ENCODE peak calls at places on chromosomes 1 and 21, in eight cellular contexts. One of them, this sample, is unnamed.

GRCh38 chr21:36211660-36212512 is 55.3 kb downstream of the DOP1B start:
- DNase-seq in WTC11: no peak
- DNase-seq in hypothalamus: no peak
- DNase-seq in stimulated activated CD4-positive, alpha-beta T cell treated with anti-CD3 and anti-CD28 coated beads, Interleukin-1b, Interleukin-23, amount 100 ng/mL, for 1 hour: no peak
- DNase-seq in amygdala: no peak
- DNase-seq in ureter: no peak
- DNase-seq in left lung: no peak
- DNase-seq in Caco-2: no peak
- DNase-seq in this sample: no peak

GRCh38 chr1:2982615-2983318 is 38.5 kb upstream of the ACTRT2 start:
- DNase-seq in WTC11: no peak
- DNase-seq in hypothalamus: no peak
- DNase-seq in stimulated activated CD4-positive, alpha-beta T cell treated with anti-CD3 and anti-CD28 coated beads, Interleukin-1b, Interleukin-23, amount 100 ng/mL, for 1 hour: no peak
- DNase-seq in amygdala: peak
- DNase-seq in ureter: no peak
- DNase-seq in left lung: peak
- DNase-seq in Caco-2: no peak
- DNase-seq in this sample: no peak

GRCh38 chr1:32500387-32501209 is 35.7 kb downstream of the ZBTB8B start:
- DNase-seq in WTC11: peak
- DNase-seq in hypothalamus: peak
- DNase-seq in stimulated activated CD4-positive, alpha-beta T cell treated with anti-CD3 and anti-CD28 coated beads, Interleukin-1b, Interleukin-23, amount 100 ng/mL, for 1 hour: no peak
- DNase-seq in amygdala: peak
- DNase-seq in ureter: peak
- DNase-seq in left lung: peak
- DNase-seq in Caco-2: peak
- DNase-seq in this sample: no peak

GRCh38 chr21:22438428-22439086 is 1440.3 kb downstream of the NCAM2 start:
- DNase-seq in WTC11: no peak
- DNase-seq in hypothalamus: no peak
- DNase-seq in stimulated activated CD4-positive, alpha-beta T cell treated with anti-CD3 and anti-CD28 coated beads, Interleukin-1b, Interleukin-23, amount 100 ng/mL, for 1 hour: no peak
- DNase-seq in amygdala: no peak
- DNase-seq in ureter: no peak
- DNase-seq in left lung: peak
- DNase-seq in Caco-2: no peak
- DNase-seq in this sample: no peak

GRCh38 chr1:27760411-27760810 is 12.6 kb upstream of the STX12 start:
- DNase-seq in WTC11: no peak
- DNase-seq in hypothalamus: no peak
- DNase-seq in stimulated activated CD4-positive, alpha-beta T cell treated with anti-CD3 and anti-CD28 coated beads, Interleukin-1b, Interleukin-23, amount 100 ng/mL, for 1 hour: no peak
- DNase-seq in amygdala: no peak
- DNase-seq in ureter: no peak
- DNase-seq in left lung: no peak
- DNase-seq in Caco-2: peak
- DNase-seq in this sample: no peak

GRCh38 chr1:228370941-228371740 is 35.5 kb downstream of the TRIM11 start:
- DNase-seq in WTC11: peak
- DNase-seq in hypothalamus: no peak
- DNase-seq in stimulated activated CD4-positive, alpha-beta T cell treated with anti-CD3 and anti-CD28 coated beads, Interleukin-1b, Interleukin-23, amount 100 ng/mL, for 1 hour: no peak
- DNase-seq in amygdala: no peak
- DNase-seq in ureter: no peak
- DNase-seq in left lung: peak
- DNase-seq in Caco-2: no peak
- DNase-seq in this sample: no peak

GRCh38 chr1:110035236-110035752 is 870 bp downstream of the STRIP1 start:
- DNase-seq in WTC11: no peak
- DNase-seq in hypothalamus: no peak
- DNase-seq in stimulated activated CD4-positive, alpha-beta T cell treated with anti-CD3 and anti-CD28 coated beads, Interleukin-1b, Interleukin-23, amount 100 ng/mL, for 1 hour: no peak
- DNase-seq in amygdala: no peak
- DNase-seq in ureter: no peak
- DNase-seq in left lung: no peak
- DNase-seq in Caco-2: no peak
- DNase-seq in this sample: no peak

GRCh38 chr1:32816676-32817158 is 441 bp downstream of the YARS1 start:
- DNase-seq in WTC11: no peak
- DNase-seq in hypothalamus: no peak
- DNase-seq in stimulated activated CD4-positive, alpha-beta T cell treated with anti-CD3 and anti-CD28 coated beads, Interleukin-1b, Interleukin-23, amount 100 ng/mL, for 1 hour: no peak
- DNase-seq in amygdala: no peak
- DNase-seq in ureter: no peak
- DNase-seq in left lung: no peak
- DNase-seq in Caco-2: no peak
- DNase-seq in this sample: no peak

GRCh38 chr1:88311907-88312306 is 372.2 kb upstream of the PKN2 start:
- DNase-seq in WTC11: no peak
- DNase-seq in hypothalamus: no peak
- DNase-seq in stimulated activated CD4-positive, alpha-beta T cell treated with anti-CD3 and anti-CD28 coated beads, Interleukin-1b, Interleukin-23, amount 100 ng/mL, for 1 hour: no peak
- DNase-seq in amygdala: no peak
- DNase-seq in ureter: no peak
- DNase-seq in left lung: no peak
- DNase-seq in Caco-2: no peak
- DNase-seq in this sample: no peak

GRCh38 chr1:224235819-224236493 is 52.9 kb downstream of the DEGS1 start:
- DNase-seq in WTC11: no peak
- DNase-seq in hypothalamus: no peak
- DNase-seq in stimulated activated CD4-positive, alpha-beta T cell treated with anti-CD3 and anti-CD28 coated beads, Interleukin-1b, Interleukin-23, amount 100 ng/mL, for 1 hour: no peak
- DNase-seq in amygdala: no peak
- DNase-seq in ureter: no peak
- DNase-seq in left lung: no peak
- DNase-seq in Caco-2: no peak
- DNase-seq in this sample: no peak

GRCh38 chr1:91759076-91759475 is 126.9 kb downstream of the TGFBR3 start:
- DNase-seq in WTC11: no peak
- DNase-seq in hypothalamus: no peak
- DNase-seq in stimulated activated CD4-positive, alpha-beta T cell treated with anti-CD3 and anti-CD28 coated beads, Interleukin-1b, Interleukin-23, amount 100 ng/mL, for 1 hour: no peak
- DNase-seq in amygdala: no peak
- DNase-seq in ureter: no peak
- DNase-seq in left lung: no peak
- DNase-seq in Caco-2: no peak
- DNase-seq in this sample: no peak

GRCh38 chr1:6904476-6905170 is 119.4 kb downstream of the CAMTA1 start:
- DNase-seq in WTC11: no peak
- DNase-seq in hypothalamus: no peak
- DNase-seq in stimulated activated CD4-positive, alpha-beta T cell treated with anti-CD3 and anti-CD28 coated beads, Interleukin-1b, Interleukin-23, amount 100 ng/mL, for 1 hour: no peak
- DNase-seq in amygdala: no peak
- DNase-seq in ureter: no peak
- DNase-seq in left lung: no peak
- DNase-seq in Caco-2: no peak
- DNase-seq in this sample: no peak

GRCh38 chr21:34181418-34181817 is 108.0 kb downstream of the MRPS6 start:
- DNase-seq in WTC11: no peak
- DNase-seq in hypothalamus: no peak
- DNase-seq in stimulated activated CD4-positive, alpha-beta T cell treated with anti-CD3 and anti-CD28 coated beads, Interleukin-1b, Interleukin-23, amount 100 ng/mL, for 1 hour: no peak
- DNase-seq in amygdala: no peak
- DNase-seq in ureter: no peak
- DNase-seq in left lung: no peak
- DNase-seq in Caco-2: no peak
- DNase-seq in this sample: no peak

GRCh38 chr1:92957020-92957734 is 4.1 kb downstream of the DIPK1A start:
- DNase-seq in WTC11: no peak
- DNase-seq in hypothalamus: no peak
- DNase-seq in stimulated activated CD4-positive, alpha-beta T cell treated with anti-CD3 and anti-CD28 coated beads, Interleukin-1b, Interleukin-23, amount 100 ng/mL, for 1 hour: no peak
- DNase-seq in amygdala: no peak
- DNase-seq in ureter: no peak
- DNase-seq in left lung: no peak
- DNase-seq in Caco-2: no peak
- DNase-seq in this sample: no peak

GRCh38 chr1:173002891-173003582 is 47.7 kb downstream of the TNFSF18 start:
- DNase-seq in WTC11: no peak
- DNase-seq in hypothalamus: no peak
- DNase-seq in stimulated activated CD4-positive, alpha-beta T cell treated with anti-CD3 and anti-CD28 coated beads, Interleukin-1b, Interleukin-23, amount 100 ng/mL, for 1 hour: no peak
- DNase-seq in amygdala: no peak
- DNase-seq in ureter: no peak
- DNase-seq in left lung: no peak
- DNase-seq in Caco-2: no peak
- DNase-seq in this sample: no peak